ENCODE peak calls at places on chromosomes 16 and 17, in six cellular contexts. G, V, M, E, I and T are unnamed samples.
A peak's percentile ranks its signal among the peaks of the same experiment; 100 is the strongest.

GRCh38 chr16:89373355-89374110 is 116.8 kb downstream of the ANKRD11 start:
- DNase-seq in G (no peak), V (peak; percentile 89), M (no peak), E (no peak), I (peak; percentile 78), T (peak; percentile 50)

GRCh38 chr17:50129303-50129945 is 536 bp downstream of the SAMD14 start:
- DNase-seq in G (no peak), V (peak; percentile 78), M (no peak), E (peak; percentile 56), I (peak; percentile 78), T (peak; percentile 26)

GRCh38 chr16:81583893-81584705 is 139.5 kb downstream of the CMIP start:
- DNase-seq in G (no peak), V (no peak), M (no peak), E (no peak), I (no peak), T (peak; percentile 64)

GRCh38 chr16:55120408-55120807 is 189.7 kb downstream of the IRX5 start:
- DNase-seq in G (no peak), V (peak; percentile 47), M (no peak), E (peak; percentile 27), I (no peak), T (no peak)

GRCh38 chr16:67184453-67185002 is 765 bp upstream of the MATCAP1 start:
- DNase-seq in G (no peak), V (no peak), M (no peak), E (no peak), I (peak; percentile 90), T (no peak)

GRCh38 chr17:14784997-14785696 is 480.0 kb downstream of the PMP22 start:
- DNase-seq in G (no peak), V (no peak), M (no peak), E (peak; percentile 13), I (no peak), T (no peak)

GRCh38 chr17:68297168-68297567 is 5.9 kb downstream of the ARSG start:
- DNase-seq in G (no peak), V (no peak), M (no peak), E (no peak), I (no peak), T (no peak)

GRCh38 chr17:9402590-9403199 is 172.9 kb downstream of the STX8 start:
- DNase-seq in G (no peak), V (no peak), M (peak; percentile 21), E (peak; percentile 83), I (no peak), T (no peak)

GRCh38 chr17:9883451-9883850 is 21.6 kb downstream of the RCVRN start:
- DNase-seq in G (no peak), V (no peak), M (no peak), E (no peak), I (no peak), T (no peak)

GRCh38 chr17:44266402-44267164 is 1.4 kb downstream of the SLC4A1 start:
- DNase-seq in G (no peak), V (no peak), M (no peak), E (no peak), I (no peak), T (peak; percentile 24)

GRCh38 chr17:44269795-44270320 is 1.9 kb upstream of the SLC4A1 start:
- DNase-seq in G (no peak), V (no peak), M (no peak), E (no peak), I (no peak), T (no peak)

GRCh38 chr17:44269118-44269794 is 1.3 kb upstream of the SLC4A1 start:
- DNase-seq in G (no peak), V (no peak), M (no peak), E (no peak), I (no peak), T (peak; percentile 20)

GRCh38 chr17:44267165-44267455 is 825 bp downstream of the SLC4A1 start:
- DNase-seq in G (no peak), V (no peak), M (no peak), E (no peak), I (no peak), T (no peak)

GRCh38 chr17:44267818-44268490 is at the start of gene SLC4A1:
- DNase-seq in G (no peak), V (no peak), M (no peak), E (no peak), I (no peak), T (no peak)
- H3K4me1 ChIP-seq in G (peaks cover 12% of the 10 kb centered on the region), V (no peaks in the 10 kb centered on the region), M (no peaks in the 10 kb centered on the region), E (no peaks in the 10 kb centered on the region), I (no peaks in the 10 kb centered on the region), T (peaks cover 4% of the 10 kb centered on the region)

GRCh38 chr17:40598021-40598927 is 33.0 kb upstream of the CCR7 start:
- DNase-seq in G (no peak), V (peak; percentile 80), M (no peak), E (no peak), I (no peak), T (no peak)
- H3K4me1 ChIP-seq in G (no peaks in the 10 kb centered on the region), V (peaks cover 9% of the 10 kb centered on the region), M (peaks cover 8% of the 10 kb centered on the region), E (peaks cover 4% of the 10 kb centered on the region), I (no peaks in the 10 kb centered on the region), T (no peaks in the 10 kb centered on the region)

GRCh38 chr16:2712063-2712441 is 8.0 kb downstream of the PRSS27 start:
- DNase-seq in G (no peak), V (no peak), M (no peak), E (no peak), I (no peak), T (no peak)
- H3K4me1 ChIP-seq in G (peaks cover 9% of the 10 kb centered on the region), V (peaks cover 6% of the 10 kb centered on the region), M (no peaks in the 10 kb centered on the region), E (no peaks in the 10 kb centered on the region), I (peaks cover 4% of the 10 kb centered on the region), T (peaks cover 6% of the 10 kb centered on the region)

GRCh38 chr17:39782481-39782880 is 44.7 kb downstream of the GRB7 start:
- DNase-seq in G (no peak), V (no peak), M (peak; percentile 41), E (no peak), I (no peak), T (peak; percentile 14)
- H3K4me1 ChIP-seq in G (peaks cover 4% of the 10 kb centered on the region), V (no peaks in the 10 kb centered on the region), M (peaks cover 34% of the 10 kb centered on the region), E (no peaks in the 10 kb centered on the region), I (peaks cover 8% of the 10 kb centered on the region), T (peaks cover 12% of the 10 kb centered on the region)